ENCODE peak calls at places on chromosomes 13 and 19, in four cellular contexts. H is astrocyte, W is IMR-90, V is SK-N-SH. D is an unnamed sample.
A peak's percentile ranks its signal among the peaks of the same experiment; 100 is the strongest.

GRCh38 chr19:1113278-1113985 is 9.6 kb downstream of the GPX4 start:
- DNase-seq in H (peak; percentile 77), W (peak; percentile 94), V (peak; percentile 100), D (peak; percentile 94)

GRCh38 chr13:75442736-75443234 is 39.2 kb downstream of the TBC1D4 start:
- DNase-seq in H (no peak), W (peak; percentile 13), V (no peak), D (peak; percentile 46)

GRCh38 chr13:105202384-105202783 is 1333.1 kb downstream of the EFNB2 start:
- DNase-seq in H (peak; percentile 55), W (peak; percentile 47), V (peak; percentile 9), D (peak; percentile 66)

GRCh38 chr13:51524846-51525566 is 59.3 kb upstream of the WDFY2 start:
- DNase-seq in H (peak; percentile 72), W (peak; percentile 90), V (no peak), D (peak; percentile 81)

GRCh38 chr19:50490991-50491472 is 14.4 kb upstream of the GARIN5A start:
- DNase-seq in H (no peak), W (no peak), V (no peak), D (no peak)

GRCh38 chr13:37648604-37649003 is 50.0 kb upstream of the POSTN start:
- DNase-seq in H (peak; percentile 83), W (peak; percentile 88), V (no peak), D (peak; percentile 86)

GRCh38 chr19:52689804-52690394 is 44.9 kb downstream of the ZNF611 start:
- DNase-seq in H (no peak), W (no peak), V (peak; percentile 61), D (no peak)

GRCh38 chr19:57438925-57439324 is 3.8 kb downstream of the ZNF749 start:
- DNase-seq in H (no peak), W (no peak), V (no peak), D (no peak)

GRCh38 chr13:111897178-111897845 is 169.6 kb upstream of the SOX1 start:
- DNase-seq in H (no peak), W (no peak), V (no peak), D (no peak)

GRCh38 chr13:112204376-112204775 is 137.4 kb downstream of the SOX1 start:
- DNase-seq in H (no peak), W (no peak), V (no peak), D (no peak)

GRCh38 chr13:100513987-100514670 is 74.5 kb downstream of the GGACT start:
- DNase-seq in H (no peak), W (no peak), V (no peak), D (peak; percentile 27)

GRCh38 chr13:99959538-99960230 is 11.9 kb downstream of the ZIC5 start:
- DNase-seq in H (no peak), W (no peak), V (no peak), D (no peak)

GRCh38 chr13:93603043-93603442 is 376.4 kb downstream of the GPC6 start:
- DNase-seq in H (peak; percentile 90), W (peak; percentile 82), V (no peak), D (peak; percentile 93)

GRCh38 chr13:89380101-89380500 is 1708.9 kb downstream of the SLITRK5 start:
- DNase-seq in H (peak; percentile 2), W (no peak), V (no peak), D (no peak)

GRCh38 chr19:20860339-20860738 is 62.7 kb upstream of the ZNF85 start:
- DNase-seq in H (no peak), W (no peak), V (no peak), D (no peak)

GRCh38 chr19:17527326-17527725 is 15.9 kb downstream of the PGLS start:
- DNase-seq in H (no peak), W (no peak), V (no peak), D (no peak)

GRCh38 chr13:48653074-48654054 is at the start of gene CYSLTR2:
- DNase-seq in H (peak; percentile 56), W (peak; percentile 13), V (peak; percentile 32), D (peak; percentile 62)

GRCh38 chr13:66341038-66341437 is 889.1 kb downstream of the PCDH9 start:
- DNase-seq in H (no peak), W (no peak), V (no peak), D (no peak)

GRCh38 chr13:76213423-76213904 is 577.3 kb downstream of the LMO7 start:
- DNase-seq in H (no peak), W (no peak), V (no peak), D (no peak)

GRCh38 chr19:29367701-29368306 is 154.9 kb upstream of the UQCRFS1 start:
- DNase-seq in H (no peak), W (no peak), V (no peak), D (no peak)
- H3K9ac ChIP-seq in H (no peak overlapping the region), W (no peak overlapping the region), V (no peak overlapping the region), D (no peak overlapping the region)

DNA sequence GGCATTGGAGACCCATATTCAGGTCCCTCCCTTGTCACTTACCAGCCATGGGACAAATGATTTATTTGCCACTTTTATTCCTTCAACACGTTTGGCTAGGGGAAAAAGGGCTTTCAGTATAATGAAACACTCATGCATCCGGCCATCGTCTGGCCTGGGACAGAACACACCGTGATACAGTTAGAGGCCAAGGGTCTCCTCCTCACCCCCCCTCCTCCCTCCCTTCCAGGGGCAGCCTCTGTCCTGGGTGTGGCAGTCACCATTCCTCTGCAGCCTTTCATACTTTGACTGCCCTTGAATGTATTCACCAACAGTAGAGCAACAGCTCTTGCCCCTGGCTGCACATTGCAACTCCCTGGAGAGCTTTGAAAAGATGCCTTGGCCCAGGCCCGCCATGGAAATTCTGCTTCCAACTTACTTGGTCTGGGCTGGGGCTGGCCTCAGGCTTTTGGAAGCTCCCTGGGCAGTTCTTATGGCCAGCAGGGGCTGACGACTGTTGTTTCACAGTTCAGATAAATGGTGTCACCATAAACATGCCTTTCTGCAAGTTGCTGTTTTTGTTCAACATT is 3.0 kb downstream of the PAK4 start:
- DNase-seq in H (no peak), W (no peak), V (no peak), D (no peak)
- H3K4me3 ChIP-seq in H (no peak overlapping the region), W (no peak overlapping the region), V (no peak overlapping the region), D (no peak overlapping the region)

GRCh38 chr13:30114586-30115256 is 192.6 kb downstream of the KATNAL1 start:
- DNase-seq in H (peak; percentile 63), W (peak; percentile 82), V (peak; percentile 90), D (peak; percentile 68)

GRCh38 chr13:30116379-30116778 is 191.0 kb downstream of the KATNAL1 start:
- DNase-seq in H (no peak), W (no peak), V (no peak), D (no peak)

GRCh38 chr13:30113531-30113930 is 193.8 kb downstream of the KATNAL1 start:
- DNase-seq in H (no peak), W (no peak), V (no peak), D (no peak)

GRCh38 chr13:30113983-30114491 is 193.3 kb downstream of the KATNAL1 start:
- DNase-seq in H (peak; percentile 14), W (no peak), V (no peak), D (no peak)

DNA sequence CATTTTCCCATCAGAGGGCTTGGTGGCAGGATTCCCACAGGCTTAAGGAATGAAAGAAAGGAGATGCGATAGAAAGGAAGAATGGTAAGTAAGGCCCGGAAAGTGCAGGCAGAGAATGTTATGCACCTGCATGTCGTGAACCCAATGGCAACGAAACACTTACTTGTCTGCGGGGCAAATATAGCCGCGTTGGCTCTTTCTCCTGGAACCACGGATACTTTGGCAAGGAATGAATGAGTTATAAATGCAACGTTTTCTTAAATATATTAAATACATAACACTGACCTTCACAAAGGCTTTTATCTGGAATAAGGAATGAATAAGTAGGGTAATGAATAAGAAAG is 192.1 kb downstream of the KATNAL1 start:
- DNase-seq in H (no peak), W (no peak), V (no peak), D (no peak)
- H2AFZ ChIP-seq in H (peak overlapping the region; percentile 74), W (peak overlapping the region; percentile 88), V (peak overlapping the region; percentile 66), D (no peak overlapping the region)

DNA sequence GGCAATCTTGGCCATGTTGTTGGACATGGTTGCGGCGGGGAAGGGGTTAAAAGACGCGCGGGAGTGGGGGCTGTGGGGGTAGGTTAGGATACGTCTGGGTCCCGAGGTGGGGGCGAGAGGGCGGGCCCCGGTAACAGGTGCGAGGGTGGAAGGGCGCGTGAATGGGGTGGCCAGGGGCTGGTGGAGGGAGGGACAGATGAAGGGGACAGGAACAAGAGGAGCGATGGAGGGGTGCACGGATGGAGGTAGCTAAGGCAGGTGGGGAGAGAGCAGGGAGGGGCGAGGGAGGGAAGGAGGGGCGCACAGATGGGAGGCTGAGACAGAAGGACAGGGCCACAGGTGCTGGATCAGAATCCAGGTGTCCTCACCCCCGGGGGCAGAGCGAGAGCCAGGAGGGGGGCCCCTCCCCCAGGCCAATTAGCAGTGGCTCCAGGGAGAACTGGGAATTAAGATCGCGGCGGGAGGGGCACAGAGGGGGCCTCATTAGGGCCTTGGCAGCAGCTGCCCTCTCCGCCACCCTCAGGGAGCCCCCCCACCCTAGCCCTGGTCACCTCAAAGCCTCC is 1.3 kb downstream of the GNG8 start:
- DNase-seq in H (no peak), W (no peak), V (no peak), D (no peak)
- H3K9ac ChIP-seq in H (no peak overlapping the region), W (peak overlapping the region; percentile 29), V (no peak overlapping the region), D (no peak overlapping the region)

DNA sequence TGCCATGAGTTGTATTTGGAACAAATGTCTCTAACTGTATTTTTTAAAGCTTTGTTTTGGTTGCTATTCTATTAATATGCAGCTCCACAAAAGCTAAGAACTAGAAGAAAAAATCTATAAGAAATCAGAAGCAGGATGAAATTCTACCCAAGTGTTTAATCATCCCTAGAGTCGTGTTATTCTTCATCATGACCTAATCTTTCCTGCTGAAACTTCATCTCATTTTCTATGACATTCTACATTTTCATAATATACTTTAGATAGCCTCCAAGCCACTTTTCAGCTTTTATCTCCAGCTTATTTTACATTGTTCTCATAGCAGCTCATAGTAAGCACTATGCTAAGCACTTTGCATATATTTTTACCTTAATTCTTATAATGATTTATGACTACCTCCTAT is 302.8 kb downstream of the FOXO1 start:
- DNase-seq in H (no peak), W (no peak), V (no peak), D (no peak)
- H3K4me3 ChIP-seq in H (no peak overlapping the region), W (no peak overlapping the region), V (no peak overlapping the region), D (no peak overlapping the region)

GRCh38 chr19:2329162-2329505 is 650 bp downstream of the SPPL2B start:
- DNase-seq in H (no peak), W (no peak), V (peak; percentile 59), D (no peak)
- H2AFZ ChIP-seq in H (peak overlapping the region; percentile 89), W (peak overlapping the region; percentile 99), V (peak overlapping the region; percentile 67), D (no peak overlapping the region)

D was measured in fibroblast of lung.